ENCODE peak calls at places on chromosomes 5 and 9, in four cellular contexts. O is CD4-positive, alpha-beta memory T cell; Y is effector memory CD4-positive, alpha-beta T cell; R is tibial artery. K is an unnamed sample. For H3K4me1 and H3K36me3, the result is how much of the 10 kb centered on the place peaks cover.

GRCh38 chr9:125889122-125889523 is 141.9 kb downstream of the PBX3 start:
- DNase-seq in O (no peak), Y (no peak), R (peak), K (no peak)

GRCh38 chr9:138047469-138048040 is 170.0 kb downstream of the CACNA1B start:
- DNase-seq in Y (no peak), O (no peak), R (peak), K (peak)

GRCh38 chr9:107895524-107896001 is 406.0 kb upstream of the KLF4 start:
- DNase-seq in O (no peak), Y (no peak), R (no peak), K (no peak)

GRCh38 chr9:19286634-19287188 is 56.2 kb downstream of the DENND4C start:
- DNase-seq in R (no peak), Y (no peak), O (no peak), K (no peak)

GRCh38 chr9:81113408-81114124 is 575.8 kb downstream of the TLE1 start:
- DNase-seq in R (no peak), O (no peak), Y (no peak), K (no peak)

GRCh38 chr5:11172484-11172883 is 411.4 kb upstream of the DAP start:
- DNase-seq in Y (no peak), O (no peak), R (no peak), K (no peak)

GRCh38 chr9:97759611-97760288 is 62.6 kb upstream of the XPA start:
- DNase-seq in O (no peak), Y (no peak), R (no peak), K (no peak)

GRCh38 chr5:54178207-54178606 is 132.2 kb downstream of the ARL15 start:
- DNase-seq in R (no peak), O (no peak), Y (no peak), K (no peak)

GRCh38 chr5:149448831-149449714 is 70.0 kb upstream of the IL17B start:
- DNase-seq in Y (no peak), R (no peak), O (no peak), K (no peak)

GRCh38 chr5:463952-464351 is 21.0 kb downstream of the EXOC3 start:
- DNase-seq in O (peak), Y (peak), R (no peak), K (no peak)

GRCh38 chr9:80571953-80572352 is 1000.2 kb downstream of the TLE4 start:
- DNase-seq in O (no peak), R (no peak), Y (no peak), K (no peak)

GRCh38 chr5:131209506-131210191 is 38.9 kb downstream of the LYRM7 start:
- DNase-seq in O (peak), Y (peak), R (no peak), K (no peak)

GRCh38 chr5:58266402-58266801 is 193.5 kb downstream of the PLK2 start:
- DNase-seq in Y (no peak), O (no peak), R (no peak), K (no peak)

GRCh38 chr5:67402526-67402925 is 205.9 kb upstream of the CD180 start:
- DNase-seq in R (no peak), Y (no peak), O (no peak), K (no peak)

GRCh38 chr5:9046756-9047481 is 499.0 kb downstream of the SEMA5A start:
- DNase-seq in R (no peak), O (no peak), Y (no peak), K (peak)

GRCh38 chr5:128084228-128085167 is 932 bp downstream of the SLC12A2 start:
- DNase-seq in R (peak), O (peak), Y (peak), K (peak)
- H3K27ac ChIP-seq in R (peak), O (peak), Y (peak), K (no peak)

GRCh38 chr5:102922839-102923477 is 167.9 kb downstream of the PAM start:
- DNase-seq in R (no peak), Y (no peak), O (no peak), K (no peak)

GRCh38 chr5:102922111-102922510 is 167.0 kb downstream of the PAM start:
- DNase-seq in Y (no peak), O (no peak), R (no peak), K (no peak)

GRCh38 chr5:102924963-102925362 is 169.9 kb downstream of the PAM start:
- DNase-seq in R (no peak), Y (no peak), O (no peak), K (no peak)

GRCh38 chr5:102919211-102919610 is 164.1 kb downstream of the PAM start:
- DNase-seq in Y (no peak), O (no peak), R (no peak), K (no peak)

DNA sequence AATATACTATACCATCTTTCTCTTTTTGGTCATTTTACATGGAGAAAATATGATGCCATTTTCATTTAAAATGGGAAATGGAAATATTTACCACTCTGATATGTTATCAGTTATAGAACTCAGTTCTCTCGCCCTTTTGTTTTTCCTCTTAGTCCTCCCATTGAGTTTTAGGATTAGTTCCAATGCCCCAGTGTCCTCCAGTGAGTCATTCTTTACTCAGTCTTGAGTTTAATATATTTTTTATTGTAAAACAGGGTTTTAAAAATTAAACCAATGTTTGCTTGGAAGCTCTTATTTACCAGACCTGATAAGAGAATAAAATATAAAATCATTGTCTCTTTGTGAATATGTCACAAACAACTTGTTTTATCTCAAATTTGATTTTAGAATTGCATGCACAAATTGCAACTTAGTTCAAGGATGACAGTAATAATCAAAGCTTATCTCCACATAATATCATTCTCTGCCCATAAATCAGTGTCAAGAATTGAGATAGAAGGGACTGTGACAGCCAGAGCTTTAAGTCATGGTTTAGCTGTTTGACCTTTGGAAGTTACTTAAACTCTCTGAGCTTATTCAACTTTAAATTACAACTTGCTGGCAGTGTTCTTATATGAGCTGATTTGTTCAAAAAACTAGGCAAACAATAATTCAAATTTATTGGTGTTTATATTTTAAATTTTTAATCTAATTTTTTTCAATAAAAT is 166.4 kb downstream of the PAM start:
- DNase-seq in Y (no peak), R (no peak), O (no peak), K (no peak)
- H3K4me1 ChIP-seq in Y (under half), R (under half), O (under half), K (under half)

GRCh38 chr9:133103183-133103986 is 17.7 kb downstream of the RALGDS start:
- DNase-seq in O (peak), R (peak), Y (no peak), K (peak)

GRCh38 chr9:133106511-133107244 is 14.4 kb downstream of the RALGDS start:
- DNase-seq in R (peak), Y (no peak), O (no peak), K (no peak)

GRCh38 chr9:133105461-133105770 is 15.6 kb downstream of the RALGDS start:
- DNase-seq in R (peak), Y (no peak), O (no peak), K (no peak)

GRCh38 chr9:133103987-133104505 is 17.0 kb downstream of the RALGDS start:
- DNase-seq in O (no peak), R (peak), Y (no peak), K (no peak)

DNA sequence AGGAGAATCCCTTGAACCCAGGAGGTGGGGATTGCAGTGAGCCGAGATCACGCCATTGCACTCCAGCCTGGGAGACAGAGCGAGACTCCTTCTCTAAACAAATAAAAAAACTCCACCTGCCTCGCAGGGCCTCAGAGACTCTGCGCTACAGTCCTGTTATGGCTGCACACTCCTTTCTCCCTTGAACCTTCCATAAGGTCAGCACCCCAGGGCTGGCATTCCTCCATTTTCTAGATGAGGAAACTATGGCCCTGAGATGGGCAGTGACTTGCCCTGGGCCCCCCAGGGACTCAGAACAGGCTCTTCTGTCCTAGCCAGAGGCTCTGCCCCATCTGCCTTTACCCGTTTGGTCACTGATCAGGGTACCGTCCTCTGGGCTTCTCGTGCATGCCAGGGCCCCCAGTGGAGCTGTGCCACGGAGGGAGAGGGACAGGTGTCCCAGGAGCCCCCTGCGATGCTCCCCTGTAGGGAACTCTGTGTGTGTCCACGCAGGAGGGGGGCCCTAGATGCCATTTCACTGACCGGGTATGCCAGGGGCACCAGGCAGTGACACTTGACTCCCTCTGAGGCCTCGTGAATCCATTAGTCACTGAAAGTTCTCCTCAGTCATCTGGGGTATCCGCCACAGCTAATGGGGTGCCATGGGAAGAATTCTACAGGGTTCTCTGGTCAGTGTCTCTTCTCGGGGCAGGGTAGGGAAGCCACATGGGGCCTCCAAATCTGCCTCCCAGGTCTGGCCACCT is 16.2 kb downstream of the RALGDS start:
- DNase-seq in R (peak), O (no peak), Y (no peak), K (no peak)
- H3K36me3 ChIP-seq in R (half or more), O (half or more), Y (half or more), K (under half)

DNA sequence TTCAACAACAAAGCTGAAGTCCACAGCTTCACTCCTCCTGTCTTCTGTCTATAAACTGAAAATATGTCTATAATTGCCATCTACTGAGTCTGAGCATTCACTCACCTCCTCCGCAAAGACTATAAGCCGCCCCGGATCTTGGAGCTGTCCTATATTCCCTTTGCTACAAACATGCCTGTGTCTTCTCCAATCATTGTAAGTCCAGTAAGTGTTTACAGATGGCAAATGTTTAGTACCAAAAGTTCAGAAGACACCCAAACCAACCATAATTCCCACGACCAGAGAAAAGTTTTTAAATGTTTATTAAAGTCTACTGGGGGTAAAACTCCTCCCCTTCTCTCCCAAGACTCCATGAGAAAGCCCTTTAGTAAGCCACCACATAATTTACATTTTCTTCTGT is 80.9 kb downstream of the EBF1 start:
- DNase-seq in R (no peak), Y (no peak), O (no peak), K (no peak)
- H3K27ac ChIP-seq in R (no peak), Y (no peak), O (no peak), K (no peak)

GRCh38 chr5:56851258-56851941 is 36.1 kb downstream of the MAP3K1 start:
- DNase-seq in R (no peak), Y (no peak), O (no peak), K (no peak)

GRCh38 chr5:56850423-56850822 is 35.1 kb downstream of the MAP3K1 start:
- DNase-seq in O (no peak), R (no peak), Y (no peak), K (no peak)

GRCh38 chr5:56848206-56848605 is 32.9 kb downstream of the MAP3K1 start:
- DNase-seq in Y (no peak), O (no peak), R (no peak), K (no peak)

GRCh38 chr5:56852228-56853000 is 37.1 kb downstream of the MAP3K1 start:
- DNase-seq in R (no peak), O (no peak), Y (no peak), K (no peak)

GRCh38 chr5:56849671-56850070 is 34.3 kb downstream of the MAP3K1 start:
- DNase-seq in Y (no peak), R (no peak), O (peak), K (no peak)
- H3K4me1 ChIP-seq in Y (half or more), R (under half), O (half or more), K (under half)

DNA sequence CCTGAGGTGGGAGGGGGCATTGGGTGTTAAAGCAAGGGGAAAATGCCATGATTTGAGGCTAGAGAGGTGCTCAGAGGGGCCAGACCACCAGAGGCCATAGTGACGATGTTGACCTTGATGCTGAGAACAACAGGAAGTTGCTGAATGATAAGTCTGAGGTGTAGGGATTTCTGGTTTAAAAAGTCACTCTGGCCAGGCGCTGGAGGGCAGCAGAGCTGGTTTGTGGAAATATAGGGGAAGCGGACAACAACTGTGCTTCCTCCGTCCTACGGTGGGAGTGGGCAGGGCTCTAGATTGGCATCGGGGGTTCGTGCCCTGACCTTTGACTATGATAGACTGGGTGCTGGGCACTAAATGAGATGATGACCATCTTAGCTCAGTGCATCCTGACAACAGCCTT is 44.7 kb downstream of the STOM start:
- DNase-seq in O (no peak), R (no peak), Y (no peak), K (no peak)
- H3K36me3 ChIP-seq in O (under half), R (half or more), Y (under half), K (half or more)

GRCh38 chr9:88447431-88447830 is 59.2 kb downstream of the SPIN1 start:
- DNase-seq in Y (no peak), R (no peak), O (no peak), K (no peak)

GRCh38 chr9:88438819-88439218 is 50.6 kb downstream of the SPIN1 start:
- DNase-seq in Y (no peak), O (no peak), R (no peak), K (no peak)

GRCh38 chr9:88441301-88442007 is 53.2 kb downstream of the SPIN1 start:
- DNase-seq in R (no peak), O (no peak), Y (no peak), K (no peak)

GRCh38 chr9:88443480-88444113 is 55.4 kb downstream of the SPIN1 start:
- DNase-seq in Y (no peak), O (no peak), R (no peak), K (no peak)
- H3K27ac ChIP-seq in Y (no peak), O (no peak), R (no peak), K (no peak)

K was measured in SJSA1.